ENCODE peak calls at places on chromosomes 12 and 14, in six cellular contexts. E, A, K, D, Y and W are unnamed samples.

GRCh38 chr14:69695664-69696527 is 71.0 kb upstream of the SRSF5 start:
- DNase-seq in E (no peak), A (no peak), K (no peak), D (no peak), Y (peak), W (peak)

GRCh38 chr12:607541-608001 is 55.7 kb downstream of the NINJ2 start:
- DNase-seq in E (no peak), A (peak), K (no peak), D (no peak), Y (peak), W (peak)

GRCh38 chr14:45766247-45766646 is 513.2 kb upstream of the MIS18BP1 start:
- DNase-seq in E (no peak), A (no peak), K (no peak), D (no peak), Y (no peak), W (no peak)

GRCh38 chr12:124278389-124279101 is 16.3 kb upstream of the RFLNA start:
- DNase-seq in E (no peak), A (no peak), K (no peak), D (no peak), Y (no peak), W (no peak)

GRCh38 chr12:78863482-78864427 is 819 bp upstream of the SYT1 start:
- DNase-seq in E (peak), A (no peak), K (no peak), D (peak), Y (peak), W (peak)

GRCh38 chr12:92707926-92708325 is 5.1 kb downstream of the PLEKHG7 start:
- DNase-seq in E (no peak), A (no peak), K (no peak), D (no peak), Y (no peak), W (no peak)

GRCh38 chr14:61438860-61439765 is 117.7 kb downstream of the PRKCH start:
- DNase-seq in E (no peak), A (peak), K (no peak), D (peak), Y (peak), W (peak)

GRCh38 chr12:46332260-46332659 is 40.3 kb downstream of the SLC38A2 start:
- DNase-seq in E (no peak), A (no peak), K (peak), D (no peak), Y (peak), W (no peak)

GRCh38 chr12:122395319-122395718 is 27.1 kb downstream of the CLIP1 start:
- DNase-seq in E (no peak), A (no peak), K (peak), D (no peak), Y (peak), W (no peak)

GRCh38 chr12:30925607-30926242 is 823 bp upstream of the TSPAN11 start:
- DNase-seq in E (no peak), A (no peak), K (no peak), D (no peak), Y (no peak), W (no peak)

GRCh38 chr12:82817368-82817767 is 130.7 kb downstream of the TMTC2 start:
- DNase-seq in E (no peak), A (no peak), K (no peak), D (no peak), Y (peak), W (no peak)

GRCh38 chr12:84070311-84070710 is 842.3 kb downstream of the SLC6A15 start:
- DNase-seq in E (no peak), A (no peak), K (peak), D (no peak), Y (no peak), W (no peak)

GRCh38 chr14:49089078-49089477 is 497.1 kb downstream of the RPS29 start:
- DNase-seq in E (no peak), A (no peak), K (no peak), D (no peak), Y (no peak), W (no peak)

GRCh38 chr14:101579372-101580080 is 18.2 kb downstream of the DIO3 start:
- DNase-seq in E (no peak), A (no peak), K (no peak), D (no peak), Y (no peak), W (no peak)

GRCh38 chr12:12083688-12084087 is 12.9 kb downstream of the BCL2L14 start:
- DNase-seq in E (no peak), A (no peak), K (no peak), D (no peak), Y (no peak), W (no peak)

GRCh38 chr12:14993117-14993516 is 20.3 kb downstream of the PDE6H start:
- DNase-seq in E (no peak), A (no peak), K (no peak), D (no peak), Y (peak), W (no peak)

GRCh38 chr14:94126419-94126677 is 3.1 kb downstream of the IFI27L2 start:
- DNase-seq in E (no peak), A (no peak), K (no peak), D (no peak), Y (no peak), W (no peak)

GRCh38 chr14:73712540-73713141 is 1.5 kb downstream of the PNMA1 start:
- DNase-seq in E (no peak), A (no peak), K (no peak), D (no peak), Y (no peak), W (no peak)

GRCh38 chr14:23057757-23058653 is 685 bp upstream of the CDH24 start:
- DNase-seq in E (peak), A (peak), K (peak), D (peak), Y (peak), W (peak)

GRCh38 chr12:91380651-91381050 is 198.0 kb upstream of the DCN start:
- DNase-seq in E (no peak), A (no peak), K (no peak), D (no peak), Y (peak), W (no peak)

GRCh38 chr12:53564941-53565340 is 57.7 kb upstream of the NPFF start:
- DNase-seq in E (no peak), A (no peak), K (no peak), D (no peak), Y (no peak), W (no peak)

GRCh38 chr12:89999699-90000505 is 291.3 kb upstream of the ATP2B1 start:
- DNase-seq in E (no peak), A (no peak), K (no peak), D (no peak), Y (no peak), W (no peak)

GRCh38 chr14:49754570-49755097 is 13.3 kb upstream of the KLHDC2 start:
- DNase-seq in E (no peak), A (no peak), K (no peak), D (no peak), Y (peak), W (no peak)

GRCh38 chr12:123094349-123095073 is 56.4 kb downstream of the PITPNM2 start:
- DNase-seq in E (no peak), A (no peak), K (peak), D (no peak), Y (peak), W (peak)

GRCh38 chr14:22122227-22123187 is 448.9 kb upstream of the OR4E1 start:
- DNase-seq in E (no peak), A (no peak), K (no peak), D (peak), Y (peak), W (peak)

GRCh38 chr14:96135285-96135684 is 69.4 kb upstream of the BDKRB2 start:
- DNase-seq in E (no peak), A (peak), K (no peak), D (no peak), Y (no peak), W (peak)

GRCh38 chr12:110281549-110282342 is 699 bp downstream of the ATP2A2 start:
- DNase-seq in E (peak), A (peak), K (no peak), D (peak), Y (no peak), W (peak)

GRCh38 chr12:105825141-105825540 is 313.6 kb downstream of the NUAK1 start:
- DNase-seq in E (no peak), A (no peak), K (no peak), D (no peak), Y (peak), W (no peak)

GRCh38 chr14:65210118-65210826 is 108.0 kb upstream of the MAX start:
- DNase-seq in E (no peak), A (no peak), K (no peak), D (no peak), Y (no peak), W (no peak)

GRCh38 chr12:77232045-77232444 is 166.7 kb upstream of the E2F7 start:
- DNase-seq in E (no peak), A (no peak), K (peak), D (no peak), Y (peak), W (no peak)

GRCh38 chr12:6684609-6685008 is 4.6 kb downstream of the ZNF384 start:
- DNase-seq in E (peak), A (no peak), K (no peak), D (peak), Y (no peak), W (peak)

GRCh38 chr14:33377596-33378390 is 439.1 kb downstream of the NPAS3 start:
- DNase-seq in E (no peak), A (no peak), K (no peak), D (no peak), Y (no peak), W (no peak)

GRCh38 chr12:126480396-126480795 is 1415.2 kb downstream of the AACS start:
- DNase-seq in E (no peak), A (no peak), K (no peak), D (no peak), Y (no peak), W (no peak)

GRCh38 chr14:35333797-35334743 is 41.9 kb downstream of the PSMA6 start:
- DNase-seq in E (no peak), A (no peak), K (no peak), D (no peak), Y (no peak), W (no peak)

GRCh38 chr14:35337074-35337556 is 44.9 kb downstream of the PSMA6 start:
- DNase-seq in E (no peak), A (no peak), K (no peak), D (no peak), Y (no peak), W (no peak)

GRCh38 chr14:35337557-35338255 is 45.5 kb downstream of the PSMA6 start:
- DNase-seq in E (no peak), A (no peak), K (no peak), D (no peak), Y (peak), W (no peak)

GRCh38 chr14:35335388-35336092 is 43.4 kb downstream of the PSMA6 start:
- DNase-seq in E (no peak), A (no peak), K (no peak), D (no peak), Y (no peak), W (peak)

DNA sequence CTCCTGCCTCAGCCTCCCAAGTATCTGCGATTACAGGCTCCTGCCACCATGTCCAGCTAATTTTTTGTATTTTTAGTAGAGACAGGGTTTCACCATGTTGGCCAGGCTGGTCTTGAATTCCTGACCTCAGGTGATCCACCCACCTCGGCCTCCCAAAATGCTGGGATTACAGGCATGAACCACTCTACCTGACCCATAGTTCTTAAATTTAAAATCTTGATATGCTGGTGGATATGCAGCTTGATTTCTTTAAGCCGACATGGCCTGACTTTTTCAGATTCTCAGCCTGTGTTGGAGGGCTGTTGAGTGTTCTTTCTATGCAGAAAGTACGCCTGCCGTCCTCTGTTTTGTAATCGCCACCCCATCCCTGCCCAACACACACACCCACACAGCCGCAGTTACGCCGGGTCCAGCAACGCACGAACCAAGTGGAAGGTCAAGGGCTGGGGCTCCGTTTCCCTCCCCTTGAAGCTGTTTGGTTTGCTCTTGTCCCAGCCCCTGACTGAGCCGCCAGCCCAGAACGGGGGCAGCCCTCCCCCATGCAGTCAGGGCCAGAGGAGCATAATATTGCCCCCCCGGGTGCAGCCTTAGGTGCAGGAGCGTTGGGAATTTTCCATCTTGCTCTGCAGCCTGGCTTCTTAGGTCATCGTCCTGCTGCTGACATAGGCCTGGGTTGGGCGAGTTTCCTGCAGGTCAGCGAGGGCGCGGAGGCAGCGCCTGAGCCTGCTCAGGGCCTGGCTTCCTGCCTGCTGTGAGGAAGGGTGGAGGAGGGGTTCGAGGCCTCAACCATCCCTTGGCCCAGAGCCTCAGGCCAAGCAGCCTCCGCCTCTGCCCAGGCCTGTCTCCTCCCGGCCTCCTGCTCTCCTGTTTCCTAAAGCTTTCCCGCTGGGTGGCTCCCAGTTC is 44.2 kb downstream of the PSMA6 start:
- DNase-seq in E (no peak), A (peak), K (no peak), D (peak), Y (peak), W (peak)
- TF ChIP-seq CTCF in E (no peak), A (no peak), K (no peak), D (no peak), Y (no peak), W (no peak)

DNA sequence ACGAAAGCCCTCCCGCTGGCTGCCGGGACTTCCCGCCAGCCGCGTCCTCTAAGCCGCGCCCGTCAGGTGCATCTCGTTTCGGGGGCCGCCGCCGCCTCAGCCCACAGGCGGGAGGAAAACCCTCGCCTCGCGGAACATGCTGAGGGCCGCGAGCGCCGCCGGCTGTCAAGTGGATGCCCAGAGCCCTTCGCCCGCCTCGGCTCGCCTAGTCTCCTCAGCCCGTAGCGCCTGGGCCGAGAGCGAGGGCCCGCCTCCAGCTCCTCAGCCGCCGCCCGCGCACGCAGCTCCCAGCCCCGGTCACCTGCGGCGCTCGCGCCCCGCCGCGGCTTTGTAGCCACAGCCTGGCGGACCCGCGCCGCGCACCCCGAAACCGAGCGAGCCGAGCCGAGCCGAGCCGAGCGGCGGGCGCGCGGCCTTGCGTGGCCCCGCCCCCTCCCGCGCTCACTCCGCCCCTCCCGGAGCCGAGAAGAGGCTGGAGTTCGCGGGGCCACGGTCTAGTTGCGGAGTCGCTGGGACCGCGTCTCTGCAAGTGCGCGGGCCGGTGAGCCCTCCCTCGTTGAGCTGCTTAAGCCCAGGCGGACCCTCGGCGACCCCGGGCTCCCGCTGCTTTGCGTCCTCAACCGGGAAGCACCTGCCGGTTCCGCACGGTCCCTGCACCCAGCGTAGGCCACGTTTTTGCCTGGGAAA is at the start of gene EML5:
- DNase-seq in E (peak), A (peak), K (peak), D (peak), Y (peak), W (peak)
- TF ChIP-seq CTCF in E (peak), A (peak), K (peak), D (peak), Y (peak), W (peak)

GRCh38 chr12:47377414-47378221 is 297.9 kb upstream of the AMIGO2 start:
- DNase-seq in E (no peak), A (peak), K (peak), D (no peak), Y (peak), W (no peak)
- TF ChIP-seq CTCF in E (no peak), A (no peak), K (no peak), D (no peak), Y (no peak), W (no peak)

GRCh38 chr12:51219345-51219744 is 1.5 kb upstream of the POU6F1 start:
- DNase-seq in E (no peak), A (no peak), K (no peak), D (no peak), Y (no peak), W (no peak)

GRCh38 chr12:51217968-51218606 is at the start of gene POU6F1:
- DNase-seq in E (peak), A (peak), K (peak), D (peak), Y (peak), W (peak)

GRCh38 chr12:51218607-51219161 is 822 bp upstream of the POU6F1 start:
- DNase-seq in E (no peak), A (no peak), K (no peak), D (no peak), Y (peak), W (peak)

GRCh38 chr12:51216652-51217051 is 1.2 kb downstream of the POU6F1 start:
- DNase-seq in E (no peak), A (no peak), K (no peak), D (no peak), Y (no peak), W (no peak)

GRCh38 chr12:51217133-51217967 is 512 bp downstream of the POU6F1 start:
- DNase-seq in E (peak), A (peak), K (no peak), D (peak), Y (no peak), W (peak)
- TF ChIP-seq CTCF in E (no peak), A (peak), K (no peak), D (peak), Y (peak), W (no peak)

DNA sequence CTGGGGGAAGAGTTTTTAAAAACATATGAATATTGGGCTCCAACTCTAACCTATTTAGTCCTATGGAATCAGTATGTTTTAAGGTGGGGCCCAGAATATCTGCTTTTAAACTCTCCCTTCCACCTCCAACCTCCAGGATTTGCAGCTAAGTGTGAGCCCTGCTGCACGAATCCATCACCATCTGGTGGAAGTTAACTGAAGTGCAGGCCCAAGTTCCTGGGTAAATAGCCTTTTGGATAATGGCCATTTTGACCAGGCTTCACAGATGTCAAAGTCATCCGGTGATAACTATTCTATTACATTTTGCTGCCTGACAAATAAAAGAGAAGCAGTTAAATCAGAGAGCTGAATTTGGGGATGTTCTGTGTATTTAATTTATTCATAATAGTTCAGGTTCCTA is 58.1 kb upstream of the RMST start:
- DNase-seq in E (peak), A (peak), K (no peak), D (peak), Y (peak), W (peak)
- TF ChIP-seq CTCF in E (peak), A (peak), K (peak), D (peak), Y (peak), W (peak)

GRCh38 chr14:72104011-72104613 is 171.9 kb downstream of the RGS6 start:
- DNase-seq in E (peak), A (no peak), K (no peak), D (peak), Y (no peak), W (peak)
- TF ChIP-seq CTCF in E (peak), A (peak), K (peak), D (peak), Y (peak), W (peak)